ENCODE peak calls at places on chromosomes 6 and 20, in ten cellular contexts. H is GM23338, Q is spleen, E is psoas muscle, T is HCT116, L is stomach, J is IMR-90, G is ascending aorta, A is neural progenitor cell, X is prostate gland. M is an unnamed sample.

GRCh38 chr6:82711992-82712788 is 348.6 kb downstream of the TPBG start:
- DNase-seq in H (no peak), Q (no peak), E (peak; percentile 57), T (no peak), L (no peak), J (no peak), G (no peak), A (no peak), X (no peak), M (no peak)

GRCh38 chr6:118401325-118401998 is 146.6 kb upstream of the PLN start:
- DNase-seq in H (no peak), Q (no peak), E (no peak), T (no peak), L (no peak), J (no peak), G (no peak), A (no peak), X (no peak), M (no peak)

GRCh38 chr20:44409132-44409600 is 53.7 kb downstream of the HNF4A start:
- DNase-seq in H (no peak), Q (peak; percentile 11), E (no peak), T (no peak), L (no peak), J (peak; percentile 33), G (no peak), A (no peak), X (no peak), M (no peak)

GRCh38 chr6:116536216-116536621 is 9.3 kb downstream of the TRAPPC3L start:
- DNase-seq in H (peak; percentile 90), Q (no peak), E (no peak), T (peak; percentile 64), L (no peak), J (peak; percentile 71), G (no peak), A (peak; percentile 81), X (peak; percentile 33), M (peak; percentile 16)

GRCh38 chr6:12279322-12280098 is 10.7 kb upstream of the EDN1 start:
- DNase-seq in H (no peak), Q (no peak), E (no peak), T (no peak), L (no peak), J (no peak), G (no peak), A (no peak), X (no peak), M (no peak)

GRCh38 chr6:167824591-167825041 is 2.1 kb upstream of the AFDN start:
- DNase-seq in H (no peak), Q (no peak), E (no peak), T (no peak), L (no peak), J (peak; percentile 25), G (no peak), A (no peak), X (no peak), M (peak; percentile 54)

GRCh38 chr6:156827382-156827781 is 50.2 kb downstream of the ARID1B start:
- DNase-seq in H (no peak), Q (no peak), E (no peak), T (no peak), L (no peak), J (no peak), G (no peak), A (no peak), X (no peak), M (no peak)

GRCh38 chr6:111973897-111974639 is 79.8 kb upstream of the CCN6 start:
- DNase-seq in H (no peak), Q (no peak), E (no peak), T (no peak), L (no peak), J (peak; percentile 79), G (no peak), A (no peak), X (no peak), M (no peak)

GRCh38 chr20:916125-916799 is at the start of gene ANGPT4:
- DNase-seq in H (peak; percentile 19), Q (no peak), E (no peak), T (no peak), L (no peak), J (no peak), G (no peak), A (peak; percentile 40), X (no peak), M (peak; percentile 52)

GRCh38 chr6:149895702-149896310 is 2.1 kb downstream of the RAET1E start:
- DNase-seq in H (no peak), Q (peak; percentile 71), E (peak; percentile 72), T (peak; percentile 84), L (no peak), J (peak; percentile 62), G (no peak), A (no peak), X (peak; percentile 24), M (peak; percentile 37)

GRCh38 chr6:14373648-14374437 is 256.3 kb downstream of the CD83 start:
- DNase-seq in H (no peak), Q (no peak), E (no peak), T (no peak), L (no peak), J (no peak), G (no peak), A (no peak), X (no peak), M (no peak)

GRCh38 chr6:107506145-107506544 is 16.2 kb downstream of the SOBP start:
- DNase-seq in H (no peak), Q (no peak), E (no peak), T (no peak), L (peak; percentile 61), J (no peak), G (no peak), A (no peak), X (no peak), M (no peak)

GRCh38 chr6:63527658-63528514 is 44.4 kb upstream of the LOC128125822 start:
- DNase-seq in H (no peak), Q (no peak), E (peak; percentile 25), T (peak; percentile 94), L (peak; percentile 93), J (peak; percentile 100), G (no peak), A (no peak), X (peak; percentile 77), M (no peak)

GRCh38 chr6:164396071-164397047 is 913.0 kb downstream of the C6orf118 start:
- DNase-seq in H (no peak), Q (no peak), E (no peak), T (no peak), L (no peak), J (no peak), G (no peak), A (peak; percentile 15), X (no peak), M (no peak)

GRCh38 chr6:129732542-129732941 is 22.6 kb upstream of the ARHGAP18 start:
- DNase-seq in H (no peak), Q (no peak), E (no peak), T (no peak), L (no peak), J (no peak), G (no peak), A (no peak), X (no peak), M (no peak)

GRCh38 chr20:34390769-34391447 is 27.8 kb downstream of the ITCH start:
- DNase-seq in H (peak; percentile 11), Q (no peak), E (peak; percentile 63), T (peak; percentile 85), L (peak; percentile 63), J (peak; percentile 88), G (peak; percentile 10), A (no peak), X (no peak), M (no peak)

GRCh38 chr20:50555687-50556086 is 45.5 kb downstream of the PTPN1 start:
- DNase-seq in H (no peak), Q (no peak), E (no peak), T (no peak), L (no peak), J (no peak), G (no peak), A (no peak), X (no peak), M (no peak)

GRCh38 chr6:39929039-39929732 is 5.1 kb downstream of the MOCS1 start:
- DNase-seq in H (no peak), Q (peak; percentile 16), E (no peak), T (no peak), L (no peak), J (no peak), G (no peak), A (no peak), X (no peak), M (no peak)

GRCh38 chr6:56065408-56065807 is 182.0 kb downstream of the COL21A1 start:
- DNase-seq in H (no peak), Q (no peak), E (no peak), T (no peak), L (no peak), J (no peak), G (no peak), A (no peak), X (no peak), M (no peak)

GRCh38 chr20:63808145-63808724 is 22.8 kb downstream of the ZBTB46 start:
- DNase-seq in H (no peak), Q (no peak), E (no peak), T (no peak), L (no peak), J (no peak), G (no peak), A (no peak), X (no peak), M (no peak)

GRCh38 chr20:63807654-63808053 is 23.4 kb downstream of the ZBTB46 start:
- DNase-seq in H (no peak), Q (no peak), E (no peak), T (no peak), L (no peak), J (no peak), G (no peak), A (no peak), X (no peak), M (no peak)

GRCh38 chr20:63802469-63803240 is 28.4 kb downstream of the ZBTB46 start:
- DNase-seq in H (no peak), Q (no peak), E (no peak), T (no peak), L (no peak), J (no peak), G (no peak), A (no peak), X (no peak), M (no peak)
- H3K4me1 ChIP-seq in H (no peaks in the 10 kb centered on the region), Q (peaks cover 5% of the 10 kb centered on the region), E (no peaks in the 10 kb centered on the region), T (no peaks in the 10 kb centered on the region), L (no peaks in the 10 kb centered on the region), J (no peaks in the 10 kb centered on the region), G (no peaks in the 10 kb centered on the region), A (no peaks in the 10 kb centered on the region), X (no peaks in the 10 kb centered on the region), M (no peaks in the 10 kb centered on the region)

GRCh38 chr20:57964011-57964862 is 254.4 kb upstream of the PMEPA1 start:
- DNase-seq in H (no peak), Q (no peak), E (peak; percentile 45), T (no peak), L (no peak), J (no peak), G (no peak), A (no peak), X (no peak), M (no peak)
- H3K27ac ChIP-seq in H (no peak overlapping the region), Q (no peak overlapping the region), E (peak overlapping the region; percentile 41), T (no peak overlapping the region), L (no peak overlapping the region), J (no peak overlapping the region), G (peak overlapping the region; percentile 86), A (no peak overlapping the region), X (peak overlapping the region; percentile 4), M (peak overlapping the region; percentile 24)

GRCh38 chr20:60249436-60249835 is 291.2 kb downstream of the CDH26 start:
- DNase-seq in H (no peak), Q (no peak), E (no peak), T (no peak), L (no peak), J (peak; percentile 98), G (no peak), A (no peak), X (no peak), M (no peak)
- TF ChIP-seq CTCF in H (no peak), Q (no peak), E (no peak), T (no peak), L (no peak), J (no peak), G (no peak), A (no peak), X (no peak), M (no peak)

GRCh38 chr20:59611286-59611685 is 6.9 kb downstream of the PHACTR3 start:
- DNase-seq in H (no peak), Q (peak; percentile 42), E (no peak), T (no peak), L (no peak), J (no peak), G (no peak), A (no peak), X (no peak), M (peak; percentile 59)
- H3K4me1 ChIP-seq in H (no peaks in the 10 kb centered on the region), Q (no peaks in the 10 kb centered on the region), E (no peaks in the 10 kb centered on the region), T (no peaks in the 10 kb centered on the region), L (no peaks in the 10 kb centered on the region), J (no peaks in the 10 kb centered on the region), G (no peaks in the 10 kb centered on the region), A (no peaks in the 10 kb centered on the region), X (no peaks in the 10 kb centered on the region), M (no peaks in the 10 kb centered on the region)

M was measured in thyroid gland.